ENCODE peak calls at places on chromosomes 7 and 10, in eight cellular contexts. Y is RWPE1; O is SHP77 treated with DMSO at 0.1 percent for 48 hours; D is B cell; B is heart left ventricle; T is T-helper 2 cell treated with Interferon-gamma antibody and Interleukin-4, amounts not matched to agents 5 μg/mL and 100 μg/mL, for 36 hours; X is activated T-cell treated with anti-CD3 and anti-CD28 coated beads, Interleukin-2, amount 50 U/mL, for 4 hours; N is iris pigment epithelial cell. A is an unnamed sample.

GRCh38 chr10:32187686-32188085 is 131.5 kb upstream of the KIF5B start:
- DNase-seq in O (no peak), X (no peak), D (no peak), N (no peak), T (no peak), Y (no peak), B (no peak), A (no peak)

GRCh38 chr10:10897400-10897799 is 120.3 kb upstream of the CELF2 start:
- DNase-seq in T (no peak), B (no peak), D (no peak), X (no peak), Y (no peak), N (no peak), O (no peak), A (no peak)

GRCh38 chr7:117728858-117729257 is 144.4 kb downstream of the CTTNBP2 start:
- DNase-seq in D (no peak), O (no peak), N (peak; percentile 13), X (no peak), B (no peak), T (no peak), Y (no peak), A (no peak)

GRCh38 chr7:95485749-95486148 is at the start of gene ASB4:
- DNase-seq in Y (no peak), X (no peak), D (no peak), O (no peak), B (no peak), T (no peak), N (no peak), A (no peak)

GRCh38 chr7:100583132-100584045 is 2.5 kb downstream of the LRCH4 start:
- DNase-seq in Y (no peak), B (peak; percentile 71), O (no peak), D (peak; percentile 69), N (peak; percentile 75), T (peak; percentile 78), X (peak; percentile 39), A (peak; percentile 86)

GRCh38 chr7:47290867-47291266 is 291.0 kb downstream of the TNS3 start:
- DNase-seq in T (no peak), Y (no peak), X (no peak), N (no peak), O (no peak), B (no peak), D (no peak), A (no peak)

GRCh38 chr7:35613150-35613549 is 81.8 kb downstream of the HERPUD2 start:
- DNase-seq in N (peak; percentile 17), Y (no peak), D (no peak), O (no peak), T (no peak), X (no peak), B (no peak), A (no peak)

GRCh38 chr10:114420811-114421485 is 16.6 kb upstream of the AFAP1L2 start:
- DNase-seq in O (no peak), Y (peak; percentile 41), B (no peak), D (no peak), N (no peak), T (no peak), X (no peak), A (no peak)

GRCh38 chr10:33160151-33160550 is 174.3 kb downstream of the NRP1 start:
- DNase-seq in X (no peak), O (no peak), D (no peak), T (no peak), B (no peak), N (no peak), Y (no peak), A (no peak)

GRCh38 chr7:40047661-40048060 is 86.8 kb downstream of the MPLKIP start:
- DNase-seq in O (no peak), Y (no peak), D (no peak), B (no peak), N (no peak), X (no peak), T (no peak), A (no peak)

GRCh38 chr7:137476937-137477336 is 133.4 kb upstream of the PTN start:
- DNase-seq in O (no peak), Y (no peak), N (peak; percentile 20), B (no peak), D (no peak), X (no peak), T (no peak), A (no peak)

GRCh38 chr10:53978292-53978691 is 822.7 kb downstream of the PCDH15 start:
- DNase-seq in N (no peak), O (no peak), Y (no peak), X (no peak), B (no peak), T (no peak), D (no peak), A (no peak)

GRCh38 chr10:97784200-97784811 is 12.5 kb upstream of the SFRP5 start:
- DNase-seq in Y (no peak), D (no peak), B (no peak), O (no peak), N (no peak), X (no peak), T (no peak), A (no peak)

GRCh38 chr7:24059775-24060174 is 224.2 kb upstream of the NPY start:
- DNase-seq in O (no peak), D (no peak), B (no peak), X (no peak), N (no peak), T (no peak), Y (no peak), A (no peak)

GRCh38 chr7:106561151-106561550 is 99.8 kb downstream of the CCDC71L start:
- DNase-seq in Y (no peak), O (no peak), B (no peak), D (no peak), X (no peak), T (no peak), N (no peak), A (no peak)

GRCh38 chr7:89623018-89623672 is 531.1 kb upstream of the STEAP1 start:
- DNase-seq in X (no peak), Y (peak; percentile 6), T (no peak), N (peak; percentile 44), D (no peak), B (no peak), O (peak; percentile 65), A (no peak)

GRCh38 chr7:100568176-100568935 is 5.3 kb downstream of the SAP25 start:
- DNase-seq in N (no peak), D (no peak), B (no peak), Y (no peak), T (no peak), O (no peak), X (no peak), A (no peak)

GRCh38 chr7:27110977-27111752 is 8.7 kb upstream of the HOXA2 start:
- DNase-seq in D (no peak), B (no peak), N (no peak), T (no peak), O (no peak), X (no peak), Y (peak; percentile 79), A (no peak)

GRCh38 chr10:22712246-22712958 is 2.0 kb downstream of the PIP4K2A start:
- DNase-seq in B (no peak), X (no peak), O (no peak), N (peak; percentile 41), T (no peak), D (no peak), Y (no peak), A (no peak)

GRCh38 chr7:36726311-36726710 is 2.0 kb upstream of the AOAH start:
- DNase-seq in N (no peak), Y (no peak), B (no peak), O (no peak), T (no peak), D (no peak), X (no peak), A (no peak)

GRCh38 chr10:23338155-23338828 is 6.3 kb downstream of the C10orf67 start:
- DNase-seq in D (no peak), N (peak; percentile 88), O (no peak), X (no peak), Y (no peak), B (no peak), T (no peak), A (no peak)

GRCh38 chr7:21028186-21028989 is 241.7 kb upstream of the SP8 start:
- DNase-seq in O (peak; percentile 71), B (no peak), D (no peak), Y (no peak), T (no peak), X (no peak), N (peak; percentile 8), A (no peak)

GRCh38 chr10:33143160-33143728 is 185.2 kb upstream of the ITGB1 start:
- DNase-seq in Y (peak; percentile 80), N (peak; percentile 89), X (peak; percentile 45), O (no peak), D (no peak), T (peak; percentile 78), B (no peak), A (peak; percentile 83)

GRCh38 chr7:13790611-13791010 is 198.9 kb downstream of the ETV1 start:
- DNase-seq in N (no peak), D (no peak), X (no peak), Y (no peak), T (no peak), B (no peak), O (no peak), A (no peak)

GRCh38 chr7:82416402-82416801 is 27.2 kb downstream of the CACNA2D1 start:
- DNase-seq in D (no peak), O (no peak), B (no peak), X (no peak), Y (no peak), T (no peak), N (no peak), A (no peak)

GRCh38 chr10:48463318-48464003 is 141.4 kb downstream of the ARHGAP22 start:
- DNase-seq in Y (no peak), T (no peak), O (no peak), X (no peak), D (no peak), N (no peak), B (no peak), A (peak; percentile 55)

GRCh38 chr10:132465193-132465888 is 68.3 kb downstream of the PWWP2B start:
- DNase-seq in Y (no peak), T (no peak), O (no peak), N (no peak), D (no peak), X (no peak), B (no peak), A (no peak)

GRCh38 chr7:93145324-93145723 is 2.9 kb downstream of the SAMD9L start:
- DNase-seq in Y (no peak), D (peak; percentile 40), X (no peak), B (no peak), N (no peak), O (no peak), T (no peak), A (no peak)

GRCh38 chr7:29204491-29205281 is 10.1 kb downstream of the CHN2 start:
- DNase-seq in Y (no peak), D (no peak), O (no peak), T (no peak), X (no peak), B (no peak), N (no peak), A (no peak)

GRCh38 chr7:45140827-45141226 is 16.8 kb upstream of the RAMP3 start:
- DNase-seq in B (no peak), O (no peak), N (no peak), Y (no peak), T (no peak), D (no peak), X (no peak), A (no peak)

GRCh38 chr7:157445246-157445955 is 108.6 kb downstream of the DNAJB6 start:
- DNase-seq in T (no peak), Y (no peak), N (no peak), X (no peak), B (no peak), O (no peak), D (no peak), A (peak; percentile 41)

GRCh38 chr7:22356010-22356854 is 722 bp downstream of the RAPGEF5 start:
- DNase-seq in X (no peak), Y (peak; percentile 30), B (no peak), T (no peak), O (no peak), N (no peak), D (peak; percentile 22), A (no peak)

GRCh38 chr7:131328387-131329175 is 905 bp downstream of the MKLN1 start:
- DNase-seq in D (no peak), N (peak; percentile 31), B (no peak), T (no peak), Y (peak; percentile 11), X (no peak), O (no peak), A (no peak)

GRCh38 chr10:69491611-69492010 is 40.3 kb downstream of the TSPAN15 start:
- DNase-seq in B (no peak), X (no peak), N (no peak), D (no peak), Y (no peak), O (no peak), T (no peak), A (peak; percentile 46)